ENCODE peak calls at places on chromosomes 5 and 9, in six cellular contexts. H is ACHN; M is HEK293T; Q is left ventricle myocardium superior; U is stimulated activated CD8-positive, alpha-beta memory T cell treated with anti-CD3 and anti-CD28 coated beads, Interleukin-4, amount 100 ng/mL, for 4 hours; K is NCI-H1105 treated with DMSO at 0.1 percent for 48 hours. D is an unnamed sample.

GRCh38 chr9:8850916-8851315 is 1051.3 kb upstream of the DMAC1 start:
- DNase-seq in H (no peak), M (no peak), Q (no peak), U (no peak), K (peak; percentile 42), D (no peak)

GRCh38 chr9:113376634-113377531 is at the start of gene HDHD3:
- DNase-seq in H (peak; percentile 79), M (peak; percentile 94), Q (peak; percentile 72), U (peak; percentile 44), K (peak; percentile 19), D (peak; percentile 83)

GRCh38 chr5:73747696-73748380 is 121.8 kb downstream of the ARHGEF28 start:
- DNase-seq in H (no peak), M (no peak), Q (no peak), U (no peak), K (no peak), D (no peak)

GRCh38 chr9:111825468-111826145 is 30.9 kb upstream of the SHOC1 start:
- DNase-seq in H (no peak), M (no peak), Q (no peak), U (no peak), K (no peak), D (peak; percentile 23)

GRCh38 chr9:84851935-84852585 is 182.5 kb downstream of the NTRK2 start:
- DNase-seq in H (peak; percentile 91), M (peak; percentile 67), Q (no peak), U (no peak), K (peak; percentile 14), D (peak; percentile 37)

GRCh38 chr5:170211575-170212334 is 21.0 kb upstream of the C5orf58 start:
- DNase-seq in H (no peak), M (no peak), Q (no peak), U (no peak), K (no peak), D (no peak)

GRCh38 chr9:74645007-74645639 is 148.0 kb downstream of the RORB start:
- DNase-seq in H (peak; percentile 21), M (peak; percentile 24), Q (no peak), U (no peak), K (peak; percentile 26), D (no peak)

GRCh38 chr9:13143281-13143680 is 136.2 kb downstream of the MPDZ start:
- DNase-seq in H (no peak), M (no peak), Q (no peak), U (no peak), K (peak; percentile 79), D (no peak)

GRCh38 chr5:173229966-173230740 is 4.9 kb downstream of the NKX2-5 start:
- DNase-seq in H (no peak), M (no peak), Q (peak; percentile 51), U (no peak), K (no peak), D (no peak)

GRCh38 chr5:79396265-79396664 is 117.7 kb downstream of the HOMER1 start:
- DNase-seq in H (no peak), M (no peak), Q (no peak), U (no peak), K (no peak), D (no peak)

GRCh38 chr5:132446621-132447020 is 44.0 kb downstream of the IRF1 start:
- DNase-seq in H (no peak), M (no peak), Q (peak; percentile 86), U (no peak), K (no peak), D (no peak)